ENCODE peak calls at places on chromosomes 11 and 22, in five cellular contexts. One of them, this sample, is unnamed.
A peak's percentile ranks its signal among the peaks of the same experiment; 100 is the strongest.

GRCh38 chr11:8203980-8204379 is 35.2 kb upstream of the RIC3 start:
- DNase-seq in adrenal gland: no peak
- DNase-seq in uterus: no peak
- DNase-seq in heart left ventricle: no peak
- DNase-seq in Peyer's patch: no peak
- DNase-seq in this sample: no peak

GRCh38 chr11:114193730-114194674 is 102.2 kb upstream of the NNMT start:
- DNase-seq in adrenal gland: no peak
- DNase-seq in Peyer's patch: no peak
- DNase-seq in uterus: peak; percentile 55
- DNase-seq in heart left ventricle: no peak
- DNase-seq in this sample: no peak

GRCh38 chr11:26319906-26320305 is 12.0 kb upstream of the ANO3 start:
- DNase-seq in uterus: no peak
- DNase-seq in Peyer's patch: no peak
- DNase-seq in heart left ventricle: no peak
- DNase-seq in adrenal gland: no peak
- DNase-seq in this sample: no peak

GRCh38 chr11:63537293-63538101 is 889 bp downstream of the PLAAT4 start:
- DNase-seq in adrenal gland: peak; percentile 81
- DNase-seq in uterus: peak; percentile 80
- DNase-seq in Peyer's patch: peak; percentile 42
- DNase-seq in heart left ventricle: peak; percentile 81
- DNase-seq in this sample: peak; percentile 83

GRCh38 chr11:75241036-75241905 is 697 bp downstream of the TPBGL start:
- DNase-seq in adrenal gland: peak; percentile 78
- DNase-seq in uterus: peak; percentile 55
- DNase-seq in Peyer's patch: peak; percentile 61
- DNase-seq in heart left ventricle: peak; percentile 82
- DNase-seq in this sample: peak; percentile 68

GRCh38 chr22:38282397-38282796 is 9.6 kb upstream of the TMEM184B start:
- DNase-seq in adrenal gland: no peak
- DNase-seq in uterus: no peak
- DNase-seq in Peyer's patch: no peak
- DNase-seq in heart left ventricle: no peak
- DNase-seq in this sample: no peak

GRCh38 chr11:132253469-132254264 is 883.3 kb downstream of the NTM start:
- DNase-seq in heart left ventricle: no peak
- DNase-seq in Peyer's patch: no peak
- DNase-seq in adrenal gland: no peak
- DNase-seq in uterus: no peak
- DNase-seq in this sample: no peak

GRCh38 chr22:27668828-27669797 is 132.4 kb downstream of the MN1 start:
- DNase-seq in Peyer's patch: no peak
- DNase-seq in adrenal gland: peak; percentile 86
- DNase-seq in heart left ventricle: peak; percentile 90
- DNase-seq in uterus: peak; percentile 23
- DNase-seq in this sample: no peak

GRCh38 chr11:131894615-131895544 is 524.5 kb downstream of the NTM start:
- DNase-seq in uterus: no peak
- DNase-seq in Peyer's patch: no peak
- DNase-seq in heart left ventricle: no peak
- DNase-seq in adrenal gland: no peak
- DNase-seq in this sample: no peak

GRCh38 chr11:77121096-77121640 is 6.9 kb upstream of the MYO7A start:
- DNase-seq in adrenal gland: no peak
- DNase-seq in Peyer's patch: no peak
- DNase-seq in uterus: no peak
- DNase-seq in heart left ventricle: no peak
- DNase-seq in this sample: no peak

GRCh38 chr22:37237371-37238268 is 6.4 kb downstream of the RAC2 start:
- DNase-seq in heart left ventricle: no peak
- DNase-seq in Peyer's patch: no peak
- DNase-seq in adrenal gland: no peak
- DNase-seq in uterus: no peak
- DNase-seq in this sample: no peak

GRCh38 chr11:75105462-75105925 is 8.8 kb upstream of the OR2AT4 start:
- DNase-seq in heart left ventricle: no peak
- DNase-seq in adrenal gland: no peak
- DNase-seq in uterus: no peak
- DNase-seq in Peyer's patch: no peak
- DNase-seq in this sample: no peak

GRCh38 chr11:27722117-27722844 is 22.0 kb upstream of the BDNF start:
- DNase-seq in adrenal gland: no peak
- DNase-seq in heart left ventricle: no peak
- DNase-seq in Peyer's patch: no peak
- DNase-seq in uterus: no peak
- DNase-seq in this sample: no peak

GRCh38 chr11:124717786-124718634 is 21.7 kb upstream of the NRGN start:
- DNase-seq in uterus: no peak
- DNase-seq in heart left ventricle: peak; percentile 38
- DNase-seq in adrenal gland: no peak
- DNase-seq in Peyer's patch: no peak
- DNase-seq in this sample: no peak

GRCh38 chr11:132715041-132715440 is 817.3 kb downstream of the OPCML start:
- DNase-seq in adrenal gland: no peak
- DNase-seq in uterus: no peak
- DNase-seq in heart left ventricle: no peak
- DNase-seq in Peyer's patch: no peak
- DNase-seq in this sample: no peak

GRCh38 chr22:25002241-25002985 is 49.9 kb downstream of the KIAA1671 start:
- DNase-seq in adrenal gland: no peak
- DNase-seq in heart left ventricle: no peak
- DNase-seq in uterus: no peak
- DNase-seq in Peyer's patch: no peak
- DNase-seq in this sample: no peak

GRCh38 chr22:49889071-49889470 is 29.2 kb downstream of the ALG12 start:
- DNase-seq in Peyer's patch: no peak
- DNase-seq in uterus: no peak
- DNase-seq in adrenal gland: no peak
- DNase-seq in heart left ventricle: no peak
- DNase-seq in this sample: no peak

GRCh38 chr11:69301491-69302401 is 7.8 kb downstream of the MYEOV start:
- DNase-seq in Peyer's patch: no peak
- DNase-seq in heart left ventricle: no peak
- DNase-seq in uterus: no peak
- DNase-seq in adrenal gland: peak; percentile 81
- DNase-seq in this sample: no peak

GRCh38 chr11:134519390-134519750 is 107.3 kb upstream of the B3GAT1 start:
- DNase-seq in uterus: no peak
- DNase-seq in heart left ventricle: no peak
- DNase-seq in Peyer's patch: no peak
- DNase-seq in adrenal gland: no peak
- DNase-seq in this sample: no peak

GRCh38 chr11:83241291-83241946 is 44.7 kb downstream of the CCDC90B start:
- DNase-seq in heart left ventricle: no peak
- DNase-seq in Peyer's patch: no peak
- DNase-seq in uterus: peak; percentile 44
- DNase-seq in adrenal gland: peak; percentile 50
- DNase-seq in this sample: peak; percentile 52

GRCh38 chr22:20219667-20220628 is 48.2 kb downstream of the RTN4R start:
- DNase-seq in uterus: no peak
- DNase-seq in heart left ventricle: no peak
- DNase-seq in adrenal gland: no peak
- DNase-seq in Peyer's patch: no peak
- DNase-seq in this sample: no peak

GRCh38 chr11:82261367-82261766 is 472.3 kb downstream of the FAM181B start:
- DNase-seq in uterus: no peak
- DNase-seq in adrenal gland: no peak
- DNase-seq in Peyer's patch: no peak
- DNase-seq in heart left ventricle: no peak
- DNase-seq in this sample: no peak

GRCh38 chr22:17213976-17214375 is 5.3 kb downstream of the ADA2 start:
- DNase-seq in Peyer's patch: peak; percentile 45
- DNase-seq in heart left ventricle: peak; percentile 72
- DNase-seq in adrenal gland: peak; percentile 41
- DNase-seq in uterus: peak; percentile 30
- DNase-seq in this sample: peak; percentile 19

GRCh38 chr22:33110562-33111163 is 52.5 kb upstream of the SYN3 start:
- DNase-seq in Peyer's patch: no peak
- DNase-seq in adrenal gland: peak; percentile 46
- DNase-seq in heart left ventricle: no peak
- DNase-seq in uterus: no peak
- DNase-seq in this sample: no peak

GRCh38 chr22:25039754-25040153 is 87.2 kb downstream of the KIAA1671 start:
- DNase-seq in Peyer's patch: no peak
- DNase-seq in heart left ventricle: no peak
- DNase-seq in uterus: no peak
- DNase-seq in adrenal gland: no peak
- DNase-seq in this sample: no peak

GRCh38 chr11:3896644-3897043 is 41.2 kb downstream of the STIM1 start:
- DNase-seq in heart left ventricle: no peak
- DNase-seq in adrenal gland: no peak
- DNase-seq in Peyer's patch: no peak
- DNase-seq in uterus: no peak
- DNase-seq in this sample: no peak

GRCh38 chr11:17445240-17445795 is 31.3 kb downstream of the ABCC8 start:
- DNase-seq in adrenal gland: no peak
- DNase-seq in heart left ventricle: no peak
- DNase-seq in uterus: no peak
- DNase-seq in Peyer's patch: no peak
- DNase-seq in this sample: no peak

GRCh38 chr11:61071208-61071681 is 31.0 kb upstream of the CD5 start:
- DNase-seq in uterus: no peak
- DNase-seq in Peyer's patch: peak; percentile 62
- DNase-seq in adrenal gland: no peak
- DNase-seq in heart left ventricle: no peak
- DNase-seq in this sample: no peak

GRCh38 chr11:122656073-122656630 is 630 bp downstream of the UBASH3B start:
- DNase-seq in Peyer's patch: peak; percentile 33
- DNase-seq in heart left ventricle: peak; percentile 47
- DNase-seq in adrenal gland: peak; percentile 26
- DNase-seq in uterus: peak; percentile 27
- DNase-seq in this sample: peak; percentile 26

GRCh38 chr11:119863811-119864601 is 135.0 kb upstream of the NECTIN1 start:
- DNase-seq in heart left ventricle: no peak
- DNase-seq in uterus: no peak
- DNase-seq in Peyer's patch: no peak
- DNase-seq in adrenal gland: no peak
- DNase-seq in this sample: no peak

GRCh38 chr11:96275807-96276594 is 67.0 kb downstream of the MAML2 start:
- DNase-seq in heart left ventricle: no peak
- DNase-seq in uterus: no peak
- DNase-seq in Peyer's patch: no peak
- DNase-seq in adrenal gland: no peak
- DNase-seq in this sample: no peak

GRCh38 chr11:35605691-35606090 is 12.6 kb upstream of the FJX1 start:
- DNase-seq in heart left ventricle: peak; percentile 32
- DNase-seq in Peyer's patch: no peak
- DNase-seq in uterus: peak; percentile 66
- DNase-seq in adrenal gland: peak; percentile 42
- DNase-seq in this sample: no peak

GRCh38 chr22:21937041-21937820 is 15.4 kb downstream of the PPM1F start:
- DNase-seq in adrenal gland: peak; percentile 63
- DNase-seq in Peyer's patch: no peak
- DNase-seq in uterus: no peak
- DNase-seq in heart left ventricle: no peak
- DNase-seq in this sample: no peak

GRCh38 chr11:122784325-122785155 is 53.8 kb upstream of the CRTAM start:
- DNase-seq in Peyer's patch: no peak
- DNase-seq in adrenal gland: peak; percentile 83
- DNase-seq in uterus: peak; percentile 77
- DNase-seq in heart left ventricle: no peak
- DNase-seq in this sample: no peak

GRCh38 chr11:66100272-66101037 is 30.4 kb downstream of the PACS1 start:
- DNase-seq in heart left ventricle: peak; percentile 68
- DNase-seq in adrenal gland: peak; percentile 90
- DNase-seq in Peyer's patch: peak; percentile 93
- DNase-seq in uterus: peak; percentile 35
- DNase-seq in this sample: peak; percentile 77
- TF ChIP-seq POLR2A in heart left ventricle: no peak
- TF ChIP-seq POLR2A in adrenal gland: no peak
- TF ChIP-seq POLR2A in Peyer's patch: no peak
- TF ChIP-seq POLR2A in uterus: no peak
- TF ChIP-seq POLR2A in this sample: no peak

GRCh38 chr11:68270334-68271022 is 1.3 kb downstream of the C11orf24 start:
- DNase-seq in uterus: no peak
- DNase-seq in Peyer's patch: no peak
- DNase-seq in adrenal gland: no peak
- DNase-seq in heart left ventricle: no peak
- DNase-seq in this sample: no peak
- H3K4me3 ChIP-seq in uterus: peak overlapping the region; percentile 90
- H3K4me3 ChIP-seq in Peyer's patch: peak overlapping the region; percentile 71
- H3K4me3 ChIP-seq in adrenal gland: peak overlapping the region; percentile 94
- H3K4me3 ChIP-seq in heart left ventricle: peak overlapping the region; percentile 84
- H3K4me3 ChIP-seq in this sample: no peak overlapping the region

GRCh38 chr11:44833221-44833620 is 106.5 kb downstream of the TSPAN18 start:
- DNase-seq in heart left ventricle: no peak
- DNase-seq in adrenal gland: no peak
- DNase-seq in uterus: no peak
- DNase-seq in Peyer's patch: no peak
- DNase-seq in this sample: no peak
- H3K27ac ChIP-seq in heart left ventricle: no peak overlapping the region
- H3K27ac ChIP-seq in adrenal gland: no peak overlapping the region
- H3K27ac ChIP-seq in uterus: peak overlapping the region; percentile 77
- H3K27ac ChIP-seq in Peyer's patch: no peak overlapping the region
- H3K27ac ChIP-seq in this sample: peak overlapping the region; percentile 49

GRCh38 chr11:66268210-66268952 is at the start of gene RAB1B:
- DNase-seq in uterus: peak; percentile 100
- DNase-seq in Peyer's patch: peak; percentile 99
- DNase-seq in heart left ventricle: peak; percentile 100
- DNase-seq in adrenal gland: peak; percentile 99
- DNase-seq in this sample: peak; percentile 100
- TF ChIP-seq POLR2A in uterus: peak; percentile 82
- TF ChIP-seq POLR2A in Peyer's patch: peak; percentile 79
- TF ChIP-seq POLR2A in heart left ventricle: peak; percentile 86
- TF ChIP-seq POLR2A in adrenal gland: peak; percentile 83
- TF ChIP-seq POLR2A in this sample: peak; percentile 80

DNA sequence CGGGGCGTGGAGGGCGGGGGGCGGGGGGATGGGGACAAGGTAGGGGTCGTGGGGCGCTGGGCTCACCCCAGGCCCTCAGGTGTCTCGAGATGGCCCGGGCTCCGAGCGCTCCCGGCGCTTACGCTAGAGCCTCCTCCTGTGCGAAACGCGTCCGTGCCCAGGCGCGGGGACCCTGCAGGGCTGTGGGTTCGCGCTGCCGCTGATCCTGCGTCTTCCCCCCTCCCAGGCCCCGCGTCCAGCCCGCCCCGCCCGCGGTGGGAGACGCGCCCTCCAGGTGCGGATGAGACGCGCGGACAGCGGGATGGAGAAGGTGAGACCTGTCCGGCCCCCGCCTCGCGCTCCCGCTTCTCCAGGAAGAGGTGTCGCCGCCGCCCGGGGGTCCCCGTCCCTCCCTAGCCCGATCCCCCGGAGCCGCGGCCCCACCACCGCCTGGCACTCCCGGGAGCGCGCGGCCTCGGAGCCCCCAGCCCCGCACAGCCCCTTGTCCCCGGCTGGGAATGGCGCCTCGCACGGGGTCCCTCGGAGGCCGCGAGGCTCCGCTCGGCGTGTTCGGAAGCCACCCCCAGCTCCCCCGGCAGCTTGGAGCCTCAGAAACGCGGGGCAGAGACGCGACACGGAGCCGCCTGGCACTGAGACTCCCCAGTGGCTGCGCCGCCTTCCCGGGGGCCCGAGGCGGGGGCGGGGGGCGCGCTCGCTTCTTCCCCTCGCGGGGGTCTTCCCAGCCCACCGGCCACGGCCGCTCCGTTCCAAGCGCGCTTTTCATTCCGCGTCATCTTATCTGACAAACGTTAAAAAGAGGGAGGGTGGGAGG is 27.6 kb upstream of the TOLLIP start:
- DNase-seq in heart left ventricle: no peak
- DNase-seq in uterus: peak; percentile 53
- DNase-seq in Peyer's patch: no peak
- DNase-seq in adrenal gland: peak; percentile 31
- DNase-seq in this sample: no peak
- H3K4me3 ChIP-seq in heart left ventricle: peak overlapping the region; percentile 54
- H3K4me3 ChIP-seq in uterus: peak overlapping the region; percentile 50
- H3K4me3 ChIP-seq in Peyer's patch: peak overlapping the region; percentile 42
- H3K4me3 ChIP-seq in adrenal gland: peak overlapping the region; percentile 53
- H3K4me3 ChIP-seq in this sample: peak overlapping the region; percentile 39